ENCODE peak calls at places on chromosome 2, in ten cellular contexts. M is hepatocyte; I is upper lobe of right lung; T is mucosa of descending colon; G is left ventricle myocardium inferior; L is uterus; N is ovary; R is H1; K is CD8-positive, alpha-beta T cell; V is mammary epithelial cell. P is an unnamed sample.

GRCh38 chr2:68091439-68092034 is 28.7 kb upstream of the C1D start:
- DNase-seq in L (no peak), K (no peak), R (no peak), V (no peak), M (no peak), I (no peak), T (no peak), N (no peak), G (no peak), P (no peak)

GRCh38 chr2:240990726-240991377 is 7.6 kb upstream of the SNED1 start:
- DNase-seq in M (no peak), T (peak; percentile 25), I (no peak), R (no peak), K (no peak), G (no peak), N (peak; percentile 16), V (no peak), L (peak; percentile 19), P (no peak)

GRCh38 chr2:213476641-213477040 is 192.4 kb downstream of the SPAG16 start:
- DNase-seq in G (no peak), M (no peak), I (no peak), L (no peak), K (no peak), V (peak; percentile 36), T (no peak), N (no peak), R (no peak), P (no peak)

GRCh38 chr2:240232961-240233890 is 92.8 kb upstream of the OTOS start:
- DNase-seq in K (peak; percentile 70), R (peak; percentile 93), N (peak; percentile 92), M (peak; percentile 93), V (peak; percentile 84), T (peak; percentile 84), I (peak; percentile 95), L (peak; percentile 88), G (peak; percentile 85), P (peak; percentile 29)

GRCh38 chr2:106269591-106270291 is 75.6 kb upstream of the UXS1 start:
- DNase-seq in L (no peak), T (peak; percentile 84), G (peak; percentile 55), N (no peak), M (no peak), V (no peak), I (peak; percentile 88), R (no peak), K (peak; percentile 18), P (no peak)

GRCh38 chr2:54402350-54402749 is 53.8 kb upstream of the SPTBN1 start:
- DNase-seq in T (no peak), M (peak; percentile 32), K (no peak), I (no peak), R (no peak), L (peak; percentile 74), G (peak; percentile 66), V (no peak), N (peak; percentile 85), P (no peak)

GRCh38 chr2:120988051-120988707 is 252.5 kb downstream of the GLI2 start:
- DNase-seq in M (no peak), N (peak; percentile 77), I (no peak), R (no peak), G (no peak), V (no peak), K (peak; percentile 5), T (no peak), L (peak; percentile 1), P (no peak)

GRCh38 chr2:173550143-173550542 is 195.5 kb downstream of the CDCA7 start:
- DNase-seq in V (no peak), M (no peak), L (no peak), T (no peak), G (no peak), K (no peak), N (no peak), I (no peak), R (no peak), P (no peak)

GRCh38 chr2:120766758-120767351 is 31.2 kb downstream of the GLI2 start:
- DNase-seq in L (peak; percentile 14), M (no peak), K (no peak), V (no peak), N (peak; percentile 39), R (no peak), I (peak; percentile 52), T (peak; percentile 12), G (no peak), P (no peak)

GRCh38 chr2:69238449-69239031 is 148.5 kb downstream of the GFPT1 start:
- DNase-seq in R (no peak), V (peak; percentile 77), L (no peak), M (no peak), N (no peak), G (no peak), K (no peak), I (no peak), T (no peak), P (no peak)

GRCh38 chr2:69645926-69646325 is 2.4 kb upstream of the AAK1 start:
- DNase-seq in I (no peak), G (no peak), R (no peak), N (no peak), M (no peak), V (no peak), K (no peak), L (no peak), T (no peak), P (no peak)

GRCh38 chr2:170930132-170931109 is 1.4 kb downstream of the GORASP2 start:
- DNase-seq in M (peak; percentile 48), T (peak; percentile 35), L (no peak), G (no peak), V (peak; percentile 79), I (no peak), K (peak; percentile 59), R (no peak), N (no peak), P (no peak)

GRCh38 chr2:147636238-147636887 is 208.5 kb upstream of the ACVR2A start:
- DNase-seq in T (no peak), R (no peak), V (peak; percentile 63), G (no peak), M (peak; percentile 26), K (no peak), N (no peak), I (no peak), L (peak; percentile 17), P (no peak)

DNA sequence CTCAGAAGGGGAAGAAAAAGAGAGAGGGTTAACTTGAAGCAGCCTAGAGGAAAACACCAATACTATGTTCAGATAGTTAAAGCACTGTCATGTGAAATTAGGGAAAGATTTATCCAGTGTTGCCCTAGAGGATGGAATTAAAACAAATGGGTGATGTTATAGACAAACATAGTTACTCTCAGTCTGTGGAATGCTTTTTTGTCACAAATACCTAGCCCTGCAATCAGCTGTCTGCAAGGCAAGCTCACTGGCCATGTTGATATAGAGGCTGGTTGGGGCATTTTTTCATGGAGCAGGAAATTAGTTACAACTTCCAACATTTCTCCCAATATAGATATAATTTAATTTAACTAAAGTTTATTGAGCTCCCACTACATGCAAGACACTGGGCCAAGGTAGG is 8.4 kb upstream of the RAB10 start:
- DNase-seq in R (no peak), L (no peak), G (no peak), T (no peak), V (no peak), K (no peak), N (no peak), I (no peak), M (no peak), P (no peak)
- H3K4me3 ChIP-seq in R (no peak overlapping the region), L (no peak overlapping the region), G (no peak overlapping the region), T (no peak overlapping the region), V (no peak overlapping the region), K (no peak overlapping the region), N (no peak overlapping the region), I (no peak overlapping the region), M (no peak overlapping the region), P (no peak overlapping the region)

GRCh38 chr2:37896319-37896718 is 28.8 kb upstream of the RMDN2 start:
- DNase-seq in K (no peak), N (no peak), T (no peak), M (no peak), L (no peak), G (no peak), V (no peak), R (no peak), I (no peak), P (no peak)
- TF ChIP-seq CTCF in K (no peak), N (no peak), T (no peak), M (peak; percentile 26), L (no peak), G (no peak), V (no peak), R (peak; percentile 49), I (no peak), P (peak; percentile 7)

GRCh38 chr2:43931293-43931692 is 64.5 kb downstream of the LRPPRC start:
- DNase-seq in I (no peak), N (no peak), M (no peak), T (no peak), R (no peak), K (no peak), L (no peak), G (no peak), V (no peak), P (no peak)

GRCh38 chr2:43924463-43924862 is 71.3 kb downstream of the LRPPRC start:
- DNase-seq in V (no peak), K (no peak), T (no peak), I (no peak), M (no peak), G (no peak), L (no peak), N (no peak), R (no peak), P (no peak)

GRCh38 chr2:43925431-43925830 is 70.4 kb downstream of the LRPPRC start:
- DNase-seq in V (no peak), N (no peak), R (no peak), L (no peak), K (no peak), M (no peak), I (no peak), T (no peak), G (no peak), P (no peak)

DNA sequence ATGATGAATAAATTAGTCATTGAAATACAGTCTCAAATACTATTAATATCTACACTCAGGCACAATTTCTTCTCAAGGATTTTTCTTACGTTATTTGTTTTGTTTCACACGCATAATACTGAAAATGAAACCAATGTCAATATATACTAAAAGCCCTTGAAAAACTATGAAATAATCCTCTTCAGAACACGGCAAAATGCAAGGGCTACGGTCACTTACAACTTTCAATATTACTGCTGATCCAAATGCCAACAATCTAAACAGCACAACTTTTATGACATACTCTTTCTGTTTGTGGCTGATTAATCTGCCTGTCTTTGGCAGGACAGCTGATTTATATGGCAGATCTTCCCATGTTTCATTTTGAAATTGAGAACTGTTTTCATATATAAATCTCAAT is 68.3 kb downstream of the LRPPRC start:
- DNase-seq in N (no peak), V (no peak), M (no peak), L (no peak), T (no peak), K (no peak), R (no peak), G (no peak), I (no peak), P (no peak)
- H3K36me3 ChIP-seq in N (no peaks in the 10 kb centered on the region), V (peaks cover 40% of the 10 kb centered on the region), M (no peaks in the 10 kb centered on the region), L (no peaks in the 10 kb centered on the region), T (no peaks in the 10 kb centered on the region), K (peaks cover 14% of the 10 kb centered on the region), R (peaks cover 76% of the 10 kb centered on the region), G (peaks cover 41% of the 10 kb centered on the region), I (peaks cover 49% of the 10 kb centered on the region), P (peaks cover 3% of the 10 kb centered on the region)

DNA sequence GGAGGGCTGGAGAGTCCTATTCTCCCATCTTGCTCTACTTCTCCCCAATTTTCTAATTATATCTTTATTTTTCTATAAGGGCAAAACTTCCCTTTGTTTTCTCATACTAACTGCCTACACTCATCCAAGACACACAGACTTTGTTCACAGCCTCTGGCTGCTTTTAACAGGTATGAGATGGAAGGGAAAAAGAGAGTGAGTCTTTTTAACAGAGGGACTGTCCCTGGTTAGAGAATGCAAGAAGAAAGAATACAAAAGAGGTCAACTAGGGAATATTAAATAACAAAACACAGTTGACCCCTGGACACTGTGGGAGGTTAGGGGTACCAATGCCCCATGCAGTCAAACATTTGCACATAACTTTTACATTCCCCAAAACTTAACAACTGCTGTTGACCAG is 41.8 kb downstream of the SP100 start:
- DNase-seq in V (no peak), I (no peak), N (no peak), G (no peak), M (no peak), T (no peak), K (no peak), R (no peak), L (no peak), P (no peak)
- H3K4me3 ChIP-seq in V (no peak overlapping the region), I (no peak overlapping the region), N (no peak overlapping the region), G (no peak overlapping the region), M (no peak overlapping the region), T (no peak overlapping the region), K (no peak overlapping the region), R (no peak overlapping the region), L (no peak overlapping the region), P (no peak overlapping the region)